ENCODE peak calls at places on chromosome 9, in four cellular contexts. T, B, F and G are unnamed samples. For H3K4me1 and H3K36me3, the result is how much of the 10 kb centered on the place peaks cover.

GRCh38 chr9:124532897-124533296 is 25.7 kb upstream of the NR5A1 start:
- DNase-seq in T (no peak), B (no peak), F (no peak), G (no peak)

GRCh38 chr9:105270711-105271110 is 26.3 kb downstream of the SLC44A1 start:
- DNase-seq in T (peak), B (no peak), F (no peak), G (no peak)

GRCh38 chr9:89000973-89001916 is 10.0 kb downstream of the S1PR3 start:
- DNase-seq in T (peak), B (peak), F (peak), G (peak)

GRCh38 chr9:121975801-121976277 is 117.3 kb downstream of the TTLL11 start:
- DNase-seq in T (no peak), B (no peak), F (no peak), G (peak)

GRCh38 chr9:89445801-89446228 is 52.1 kb downstream of the SEMA4D start:
- DNase-seq in T (no peak), B (no peak), F (no peak), G (no peak)

GRCh38 chr9:33295571-33295970 is 5.3 kb downstream of the NFX1 start:
- DNase-seq in T (no peak), B (no peak), F (no peak), G (no peak)

GRCh38 chr9:38390851-38391250 is 1.7 kb upstream of the ALDH1B1 start:
- DNase-seq in T (no peak), B (no peak), F (no peak), G (no peak)

GRCh38 chr9:35748858-35749514 is at the start of the genes GBA2 and RGP1:
- DNase-seq in T (peak), B (peak), F (peak), G (peak)

GRCh38 chr9:79353856-79354520 is 217.8 kb upstream of the TLE4 start:
- DNase-seq in T (no peak), B (no peak), F (no peak), G (no peak)

GRCh38 chr9:109855540-109855939 is 75.5 kb downstream of the PALM2AKAP2 start:
- DNase-seq in T (no peak), B (no peak), F (no peak), G (no peak)

GRCh38 chr9:75866273-75866871 is 24.1 kb upstream of the PCSK5 start:
- DNase-seq in T (peak), B (peak), F (no peak), G (peak)

GRCh38 chr9:70105142-70105541 is 61.5 kb downstream of the MAMDC2 start:
- DNase-seq in T (no peak), B (no peak), F (no peak), G (no peak)

GRCh38 chr9:38024036-38024681 is 44.9 kb downstream of the SHB start:
- DNase-seq in T (peak), B (no peak), F (no peak), G (peak)

GRCh38 chr9:130448035-130448624 is 3.4 kb downstream of the ASS1 start:
- DNase-seq in T (peak), B (no peak), F (no peak), G (no peak)
- H3K4me1 ChIP-seq in T (under half), B (under half), F (under half), G (under half)

GRCh38 chr9:137188086-137188489 is 272 bp downstream of the ANAPC2 start:
- DNase-seq in T (no peak), B (no peak), F (no peak), G (no peak)

GRCh38 chr9:137188490-137189296 is at the start of the genes ANAPC2 and SSNA1:
- DNase-seq in T (peak), B (peak), F (peak), G (peak)

GRCh38 chr9:137185921-137186320 is 2.4 kb downstream of the ANAPC2 start:
- DNase-seq in T (no peak), B (no peak), F (no peak), G (no peak)

GRCh38 chr9:137186385-137186784 is 2.0 kb downstream of the ANAPC2 start:
- DNase-seq in T (no peak), B (no peak), F (no peak), G (no peak)

GRCh38 chr9:137187386-137187785 is 974 bp downstream of the ANAPC2 start:
- DNase-seq in T (no peak), B (no peak), F (no peak), G (no peak)
- H3K27ac ChIP-seq in T (no peak), B (no peak), F (peak), G (no peak)

DNA sequence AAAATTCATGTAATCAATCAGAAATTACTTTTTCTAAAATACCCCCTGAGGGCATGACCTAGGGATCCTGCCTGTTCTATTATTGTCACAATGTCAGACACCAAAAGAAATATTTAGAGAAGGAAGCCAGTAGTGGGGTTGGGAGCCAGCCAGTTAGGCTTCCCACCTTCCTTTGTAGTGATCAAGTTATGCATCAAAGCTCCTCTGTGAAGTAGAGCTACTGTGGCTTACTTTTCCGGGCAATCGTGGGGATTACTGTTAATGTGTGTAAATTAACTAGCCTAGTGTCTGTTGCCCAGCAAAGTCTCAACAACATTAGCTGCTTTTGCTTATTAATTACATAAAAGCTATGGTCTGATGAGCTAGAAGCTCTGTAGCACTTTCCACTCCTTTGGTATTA is 109.0 kb upstream of the PCAT7 start:
- DNase-seq in T (no peak), B (no peak), F (no peak), G (no peak)
- H3K36me3 ChIP-seq in T (under half), B (under half), F (under half), G (under half)

DNA sequence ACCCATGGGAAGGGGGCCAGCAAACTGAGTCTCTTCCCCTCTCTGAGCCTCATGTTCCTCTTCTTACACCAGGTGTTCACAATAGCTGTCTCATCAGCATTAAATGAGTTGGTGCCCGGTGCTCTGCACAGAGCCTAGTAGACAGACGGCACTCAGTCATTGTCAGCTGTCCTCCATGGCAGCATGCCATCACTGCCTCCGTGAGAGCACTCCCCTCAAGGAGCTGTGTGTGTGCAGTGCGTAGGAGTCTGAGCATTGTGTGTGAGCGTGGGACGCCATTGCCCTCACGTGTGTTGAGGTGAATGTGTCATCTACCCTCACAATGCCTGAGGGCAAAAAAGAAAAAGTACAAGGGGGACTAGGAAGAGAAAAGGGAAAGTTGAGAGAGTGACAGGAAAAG is 536.5 kb downstream of the CDK5RAP2 start:
- DNase-seq in T (no peak), B (no peak), F (no peak), G (no peak)
- H3K4me1 ChIP-seq in T (under half), B (under half), F (under half), G (under half)

GRCh38 chr9:21096172-21096900 is 18.6 kb upstream of the IFNB1 start:
- DNase-seq in T (no peak), B (no peak), F (peak), G (no peak)
- H3K27ac ChIP-seq in T (no peak), B (no peak), F (peak), G (peak)

DNA sequence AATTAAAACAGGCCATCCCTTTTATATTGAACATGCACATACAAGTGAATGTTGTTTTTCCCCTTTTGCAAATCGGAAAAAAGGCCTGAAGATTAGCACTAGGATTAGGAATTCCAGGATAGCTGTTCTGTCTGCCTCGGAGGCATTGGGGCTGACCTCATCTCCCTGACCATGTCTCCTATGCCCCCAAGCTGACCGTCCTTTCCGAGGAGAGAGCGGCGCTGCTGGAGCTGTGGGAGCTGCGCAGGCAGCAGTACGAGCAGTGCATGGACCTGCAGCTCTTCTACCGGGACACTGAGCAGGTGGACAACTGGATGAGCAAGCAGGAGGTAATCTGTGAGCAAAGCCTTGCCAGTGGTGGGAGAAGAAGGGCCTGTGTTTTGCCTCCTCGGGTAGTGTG is 28.3 kb downstream of the SPTAN1 start:
- DNase-seq in T (no peak), B (no peak), F (no peak), G (no peak)
- H3K36me3 ChIP-seq in T (half or more), B (half or more), F (half or more), G (half or more)

GRCh38 chr9:95030344-95030743 is 287.2 kb downstream of the FANCC start:
- DNase-seq in T (no peak), B (no peak), F (no peak), G (no peak)

GRCh38 chr9:95029251-95029650 is 288.3 kb downstream of the FANCC start:
- DNase-seq in T (no peak), B (no peak), F (no peak), G (no peak)

GRCh38 chr9:95028855-95029219 is 288.7 kb downstream of the FANCC start:
- DNase-seq in T (no peak), B (no peak), F (no peak), G (no peak)

GRCh38 chr9:95030920-95031662 is 286.4 kb downstream of the FANCC start:
- DNase-seq in T (no peak), B (no peak), F (no peak), G (no peak)

DNA sequence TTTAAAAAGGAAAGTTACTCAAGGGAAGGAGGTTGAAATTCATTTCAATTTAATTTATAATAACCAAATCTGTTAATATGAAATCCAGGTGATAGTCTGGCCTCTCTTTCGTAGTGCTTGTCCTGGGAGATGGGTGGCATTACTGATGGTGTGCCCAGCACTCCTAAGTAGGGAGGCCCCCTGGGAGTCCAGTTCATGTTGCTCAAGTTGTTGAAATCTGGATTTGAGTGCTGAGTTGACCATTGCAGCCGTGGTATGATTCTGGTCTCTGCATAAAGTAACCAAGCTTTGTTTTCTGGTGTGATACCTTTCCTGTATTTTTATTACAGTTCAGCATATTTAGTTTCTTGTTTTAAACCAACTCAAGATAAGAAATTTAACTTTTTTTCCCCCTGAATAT is 287.8 kb downstream of the FANCC start:
- DNase-seq in T (no peak), B (no peak), F (no peak), G (no peak)
- H3K4me1 ChIP-seq in T (under half), B (under half), F (under half), G (under half)

GRCh38 chr9:132357764-132358163 is 3.0 kb upstream of the SETX start:
- DNase-seq in T (no peak), B (no peak), F (no peak), G (no peak)

GRCh38 chr9:132351404-132352050 is 3.3 kb downstream of the SETX start:
- DNase-seq in T (no peak), B (no peak), F (no peak), G (no peak)

GRCh38 chr9:132354645-132355355 is at the start of gene SETX:
- DNase-seq in T (peak), B (peak), F (peak), G (peak)

GRCh38 chr9:132350861-132351315 is 3.9 kb downstream of the SETX start:
- DNase-seq in T (no peak), B (no peak), F (peak), G (no peak)

GRCh38 chr9:132356276-132356924 is 1.6 kb upstream of the SETX start:
- DNase-seq in T (no peak), B (no peak), F (no peak), G (no peak)
- H3K27ac ChIP-seq in T (no peak), B (no peak), F (no peak), G (no peak)

DNA sequence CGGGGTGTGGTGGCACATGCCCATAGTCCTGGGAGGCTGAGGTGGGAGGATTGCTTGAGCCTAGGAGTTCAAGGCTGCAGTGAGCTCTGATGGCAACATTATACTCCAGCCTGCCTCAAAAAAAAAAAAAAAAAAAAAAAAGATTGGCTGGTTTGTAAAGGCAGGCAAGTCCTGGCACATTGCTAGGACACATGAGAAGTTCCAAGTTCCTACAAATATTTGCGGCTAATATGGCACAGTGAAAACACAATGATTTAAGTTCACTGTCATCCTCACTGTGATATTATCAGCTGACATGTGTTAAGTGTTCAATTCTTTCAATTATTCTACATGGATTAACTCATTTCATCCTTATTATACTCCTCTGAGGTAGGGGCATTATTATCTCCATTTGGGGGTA is 20.1 kb downstream of the TMEM268 start:
- DNase-seq in T (no peak), B (no peak), F (no peak), G (no peak)
- H3K36me3 ChIP-seq in T (under half), B (under half), F (under half), G (under half)